ENCODE peak calls at places on chromosomes 11 and 22, in eight cellular contexts. One of them, this sample, is unnamed.

GRCh38 chr11:92846542-92847125 is 122.8 kb upstream of the MTNR1B start:
- DNase-seq in NCI-H1105: no peak
- DNase-seq in WERI-Rb-1: no peak
- DNase-seq in cardiac fibroblast: no peak
- DNase-seq in CD4-positive, alpha-beta memory T cell: no peak
- DNase-seq in AG04450: no peak
- DNase-seq in activated T-helper 1 cell treated with anti-CD3 and anti-CD28 coated beads, Interleukin-12 subunit alpha, Interleukin-12 subunit beta, Interleukin-2, Interleukin-4 antibody, amounts not matched to agents 30 ng/mL and 10 ng/mL and 1 ng/mL, durations not matched to agents 14 hours and 24 hours and 36 hours: no peak
- DNase-seq in fibroblast of the conjunctiva: no peak
- DNase-seq in this sample: no peak

GRCh38 chr11:76629133-76629852 is 41.3 kb downstream of the LRRC32 start:
- DNase-seq in NCI-H1105: no peak
- DNase-seq in WERI-Rb-1: no peak
- DNase-seq in cardiac fibroblast: peak
- DNase-seq in CD4-positive, alpha-beta memory T cell: peak
- DNase-seq in AG04450: no peak
- DNase-seq in activated T-helper 1 cell treated with anti-CD3 and anti-CD28 coated beads, Interleukin-12 subunit alpha, Interleukin-12 subunit beta, Interleukin-2, Interleukin-4 antibody, amounts not matched to agents 30 ng/mL and 10 ng/mL and 1 ng/mL, durations not matched to agents 14 hours and 24 hours and 36 hours: peak
- DNase-seq in fibroblast of the conjunctiva: no peak
- DNase-seq in this sample: no peak

GRCh38 chr11:115643491-115643995 is 139.3 kb upstream of the CADM1 start:
- DNase-seq in NCI-H1105: no peak
- DNase-seq in WERI-Rb-1: no peak
- DNase-seq in cardiac fibroblast: no peak
- DNase-seq in CD4-positive, alpha-beta memory T cell: no peak
- DNase-seq in AG04450: no peak
- DNase-seq in activated T-helper 1 cell treated with anti-CD3 and anti-CD28 coated beads, Interleukin-12 subunit alpha, Interleukin-12 subunit beta, Interleukin-2, Interleukin-4 antibody, amounts not matched to agents 30 ng/mL and 10 ng/mL and 1 ng/mL, durations not matched to agents 14 hours and 24 hours and 36 hours: no peak
- DNase-seq in fibroblast of the conjunctiva: no peak
- DNase-seq in this sample: no peak

GRCh38 chr11:7600205-7600775 is 73.0 kb downstream of the CYB5R2 start:
- DNase-seq in NCI-H1105: no peak
- DNase-seq in WERI-Rb-1: no peak
- DNase-seq in cardiac fibroblast: peak
- DNase-seq in CD4-positive, alpha-beta memory T cell: no peak
- DNase-seq in AG04450: peak
- DNase-seq in activated T-helper 1 cell treated with anti-CD3 and anti-CD28 coated beads, Interleukin-12 subunit alpha, Interleukin-12 subunit beta, Interleukin-2, Interleukin-4 antibody, amounts not matched to agents 30 ng/mL and 10 ng/mL and 1 ng/mL, durations not matched to agents 14 hours and 24 hours and 36 hours: no peak
- DNase-seq in fibroblast of the conjunctiva: peak
- DNase-seq in this sample: peak

GRCh38 chr11:123806249-123806648 is at the start of gene OR6M1:
- DNase-seq in NCI-H1105: no peak
- DNase-seq in WERI-Rb-1: no peak
- DNase-seq in cardiac fibroblast: no peak
- DNase-seq in CD4-positive, alpha-beta memory T cell: no peak
- DNase-seq in AG04450: no peak
- DNase-seq in activated T-helper 1 cell treated with anti-CD3 and anti-CD28 coated beads, Interleukin-12 subunit alpha, Interleukin-12 subunit beta, Interleukin-2, Interleukin-4 antibody, amounts not matched to agents 30 ng/mL and 10 ng/mL and 1 ng/mL, durations not matched to agents 14 hours and 24 hours and 36 hours: no peak
- DNase-seq in fibroblast of the conjunctiva: no peak
- DNase-seq in this sample: no peak

GRCh38 chr11:285894-286220 is 3.1 kb upstream of the PGGHG start:
- DNase-seq in NCI-H1105: no peak
- DNase-seq in WERI-Rb-1: no peak
- DNase-seq in cardiac fibroblast: no peak
- DNase-seq in CD4-positive, alpha-beta memory T cell: no peak
- DNase-seq in AG04450: no peak
- DNase-seq in activated T-helper 1 cell treated with anti-CD3 and anti-CD28 coated beads, Interleukin-12 subunit alpha, Interleukin-12 subunit beta, Interleukin-2, Interleukin-4 antibody, amounts not matched to agents 30 ng/mL and 10 ng/mL and 1 ng/mL, durations not matched to agents 14 hours and 24 hours and 36 hours: no peak
- DNase-seq in fibroblast of the conjunctiva: no peak
- DNase-seq in this sample: no peak

GRCh38 chr22:48980918-48981317 is 846.8 kb downstream of the BRD1 start:
- DNase-seq in NCI-H1105: no peak
- DNase-seq in WERI-Rb-1: no peak
- DNase-seq in cardiac fibroblast: no peak
- DNase-seq in CD4-positive, alpha-beta memory T cell: no peak
- DNase-seq in AG04450: no peak
- DNase-seq in activated T-helper 1 cell treated with anti-CD3 and anti-CD28 coated beads, Interleukin-12 subunit alpha, Interleukin-12 subunit beta, Interleukin-2, Interleukin-4 antibody, amounts not matched to agents 30 ng/mL and 10 ng/mL and 1 ng/mL, durations not matched to agents 14 hours and 24 hours and 36 hours: no peak
- DNase-seq in fibroblast of the conjunctiva: no peak
- DNase-seq in this sample: no peak

GRCh38 chr22:25744694-25745093 is 2.7 kb downstream of the MYO18B start:
- DNase-seq in NCI-H1105: no peak
- DNase-seq in WERI-Rb-1: no peak
- DNase-seq in cardiac fibroblast: no peak
- DNase-seq in CD4-positive, alpha-beta memory T cell: no peak
- DNase-seq in AG04450: no peak
- DNase-seq in activated T-helper 1 cell treated with anti-CD3 and anti-CD28 coated beads, Interleukin-12 subunit alpha, Interleukin-12 subunit beta, Interleukin-2, Interleukin-4 antibody, amounts not matched to agents 30 ng/mL and 10 ng/mL and 1 ng/mL, durations not matched to agents 14 hours and 24 hours and 36 hours: no peak
- DNase-seq in fibroblast of the conjunctiva: no peak
- DNase-seq in this sample: no peak

GRCh38 chr11:121476379-121477032 is 23.7 kb upstream of the SORL1-AS1 start:
- DNase-seq in NCI-H1105: no peak
- DNase-seq in WERI-Rb-1: no peak
- DNase-seq in cardiac fibroblast: no peak
- DNase-seq in CD4-positive, alpha-beta memory T cell: no peak
- DNase-seq in AG04450: no peak
- DNase-seq in activated T-helper 1 cell treated with anti-CD3 and anti-CD28 coated beads, Interleukin-12 subunit alpha, Interleukin-12 subunit beta, Interleukin-2, Interleukin-4 antibody, amounts not matched to agents 30 ng/mL and 10 ng/mL and 1 ng/mL, durations not matched to agents 14 hours and 24 hours and 36 hours: no peak
- DNase-seq in fibroblast of the conjunctiva: no peak
- DNase-seq in this sample: peak